ENCODE peak calls at places on chromosome 4, in eight cellular contexts. V is SK-N-SH, F is kidney, P is mammary epithelial cell, I is uterus, J is IMR-90, T is pancreas, H is upper lobe of left lung. D is an unnamed sample. For H3K36me3 and H3K4me1, the result is how much of the 10 kb centered on the place peaks cover.

GRCh38 chr4:79917246-79917645 is 155.8 kb downstream of the ANTXR2 start:
- DNase-seq in V (no peak), F (no peak), P (peak), I (no peak), J (peak), T (no peak), H (no peak), D (no peak)

GRCh38 chr4:139229534-139230039 is 50.4 kb downstream of the MGARP start:
- DNase-seq in V (peak), F (no peak), P (peak), I (no peak), J (peak), T (no peak), H (no peak), D (no peak)

GRCh38 chr4:162010362-162010761 is 153.4 kb downstream of the FSTL5 start:
- DNase-seq in V (no peak), F (no peak), P (no peak), I (no peak), J (no peak), T (no peak), H (no peak), D (no peak)

GRCh38 chr4:114519368-114519767 is 79.2 kb upstream of the UGT8 start:
- DNase-seq in V (no peak), F (no peak), P (no peak), I (no peak), J (no peak), T (no peak), H (no peak), D (no peak)

GRCh38 chr4:112748352-112748900 is 111.5 kb downstream of the LARP7 start:
- DNase-seq in V (no peak), F (no peak), P (no peak), I (no peak), J (no peak), T (no peak), H (no peak), D (no peak)

GRCh38 chr4:156560701-156561100 is 410.9 kb downstream of the PDGFC start:
- DNase-seq in V (no peak), F (no peak), P (peak), I (no peak), J (peak), T (no peak), H (no peak), D (no peak)

GRCh38 chr4:54855221-54855854 is 197.6 kb downstream of the KIT start:
- DNase-seq in V (peak), F (peak), P (no peak), I (no peak), J (no peak), T (no peak), H (no peak), D (no peak)

GRCh38 chr4:177356921-177357320 is 47.2 kb downstream of the NEIL3 start:
- DNase-seq in V (no peak), F (no peak), P (peak), I (no peak), J (peak), T (no peak), H (no peak), D (no peak)

GRCh38 chr4:38177792-38178665 is 217.8 kb downstream of the PTTG2 start:
- DNase-seq in V (no peak), F (peak), P (no peak), I (peak), J (no peak), T (peak), H (peak), D (peak)

GRCh38 chr4:99389606-99390005 is 37.1 kb upstream of the ADH1C start:
- DNase-seq in V (no peak), F (no peak), P (no peak), I (peak), J (peak), T (no peak), H (no peak), D (no peak)

GRCh38 chr4:62327612-62328297 is 1127.6 kb downstream of the ADGRL3 start:
- DNase-seq in V (no peak), F (no peak), P (no peak), I (no peak), J (no peak), T (no peak), H (no peak), D (no peak)

GRCh38 chr4:152983774-152984411 is 47.8 kb downstream of the FHDC1 start:
- DNase-seq in V (no peak), F (no peak), P (peak), I (no peak), J (peak), T (no peak), H (no peak), D (no peak)

GRCh38 chr4:25441519-25442117 is 64.6 kb downstream of the ANAPC4 start:
- DNase-seq in V (peak), F (no peak), P (peak), I (no peak), J (peak), T (peak), H (no peak), D (no peak)

GRCh38 chr4:121785479-121785878 is 15.6 kb upstream of the EXOSC9 start:
- DNase-seq in V (no peak), F (no peak), P (no peak), I (no peak), J (no peak), T (no peak), H (no peak), D (no peak)

GRCh38 chr4:78379991-78380739 is 171.4 kb upstream of the ANXA3 start:
- DNase-seq in V (no peak), F (no peak), P (peak), I (no peak), J (peak), T (no peak), H (no peak), D (no peak)

GRCh38 chr4:138919094-138919936 is 96.3 kb upstream of the NOCT start:
- DNase-seq in V (peak), F (peak), P (peak), I (peak), J (peak), T (peak), H (no peak), D (no peak)

GRCh38 chr4:168796362-168797106 is 213.5 kb downstream of the CBR4 start:
- DNase-seq in V (no peak), F (no peak), P (peak), I (no peak), J (peak), T (no peak), H (no peak), D (no peak)

GRCh38 chr4:168574581-168575295 is 77.9 kb downstream of the PALLD start:
- DNase-seq in V (no peak), F (no peak), P (peak), I (no peak), J (peak), T (no peak), H (no peak), D (no peak)

GRCh38 chr4:25253072-25253447 is 19.2 kb downstream of the PI4K2B start:
- DNase-seq in V (no peak), F (no peak), P (peak), I (no peak), J (peak), T (no peak), H (no peak), D (no peak)

GRCh38 chr4:77493120-77493767 is 112.4 kb upstream of the CXCL13 start:
- DNase-seq in V (no peak), F (no peak), P (peak), I (no peak), J (no peak), T (no peak), H (no peak), D (no peak)

GRCh38 chr4:74039065-74039763 is 725 bp upstream of the CXCL3 start:
- DNase-seq in V (peak), F (no peak), P (no peak), I (no peak), J (peak), T (no peak), H (no peak), D (no peak)

GRCh38 chr4:120003193-120003592 is 63.5 kb downstream of the MAD2L1 start:
- DNase-seq in V (no peak), F (no peak), P (no peak), I (no peak), J (no peak), T (no peak), H (no peak), D (no peak)

GRCh38 chr4:118981839-118982381 is 93.3 kb downstream of the SYNPO2 start:
- DNase-seq in V (peak), F (no peak), P (peak), I (peak), J (peak), T (peak), H (no peak), D (peak)

GRCh38 chr4:10164877-10165283 is 48.3 kb upstream of the WDR1 start:
- DNase-seq in V (peak), F (no peak), P (no peak), I (no peak), J (peak), T (no peak), H (no peak), D (no peak)

DNA sequence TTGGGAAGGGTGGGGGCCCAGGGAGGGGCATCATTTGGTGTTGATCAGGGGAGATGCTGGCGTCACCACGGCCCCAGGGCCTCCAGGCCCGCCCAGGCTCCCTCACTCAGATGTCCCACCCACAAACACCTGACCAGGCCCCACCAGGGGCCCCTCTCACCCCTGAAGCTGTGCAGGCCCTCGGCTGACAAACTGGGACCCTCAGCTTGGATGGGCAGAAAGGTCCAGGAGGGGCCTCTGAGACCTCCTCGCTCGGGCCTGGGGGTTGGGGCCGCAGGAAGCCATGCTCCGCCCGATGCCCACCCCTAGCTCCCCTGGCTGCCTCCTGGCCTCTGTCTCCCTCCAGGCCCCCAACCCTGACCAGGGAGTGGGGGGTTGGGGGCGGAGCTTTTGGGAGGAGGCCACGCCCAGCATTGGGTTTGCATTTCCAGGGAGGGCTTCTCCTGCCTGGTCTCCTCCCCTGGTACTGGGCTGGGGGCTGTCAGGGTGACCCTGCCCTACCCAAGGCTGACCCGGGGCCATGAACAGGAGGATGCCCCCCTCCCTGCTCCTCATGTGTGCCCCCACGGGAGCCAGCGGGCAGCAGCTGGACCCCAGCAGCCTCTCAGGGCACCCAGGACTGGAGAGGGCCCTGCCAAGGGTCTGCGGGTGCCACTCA is 33.4 kb upstream of the SPON2 start:
- DNase-seq in V (no peak), F (peak), P (no peak), I (peak), J (no peak), T (no peak), H (peak), D (no peak)
- H3K27ac ChIP-seq in V (peak), F (no peak), P (no peak), I (peak), J (no peak), T (no peak), H (no peak), D (no peak)

GRCh38 chr4:124455671-124456070 is 256.9 kb downstream of the ANKRD50 start:
- DNase-seq in V (no peak), F (no peak), P (no peak), I (no peak), J (no peak), T (no peak), H (no peak), D (no peak)
- H3K36me3 ChIP-seq in V (under half), F (under half), P (under half), I (under half), J (under half), T (under half), H (under half), D (under half)

GRCh38 chr4:7510066-7510465 is 75.3 kb upstream of the PSAPL1 start:
- DNase-seq in V (no peak), F (no peak), P (no peak), I (no peak), J (no peak), T (no peak), H (peak), D (no peak)

GRCh38 chr4:7505116-7505900 is 70.6 kb upstream of the PSAPL1 start:
- DNase-seq in V (no peak), F (no peak), P (no peak), I (no peak), J (no peak), T (no peak), H (no peak), D (no peak)

GRCh38 chr4:7506119-7506518 is 71.4 kb upstream of the PSAPL1 start:
- DNase-seq in V (no peak), F (no peak), P (no peak), I (no peak), J (no peak), T (no peak), H (no peak), D (no peak)

GRCh38 chr4:7506572-7506971 is 71.8 kb upstream of the PSAPL1 start:
- DNase-seq in V (no peak), F (no peak), P (no peak), I (no peak), J (no peak), T (no peak), H (no peak), D (no peak)

DNA sequence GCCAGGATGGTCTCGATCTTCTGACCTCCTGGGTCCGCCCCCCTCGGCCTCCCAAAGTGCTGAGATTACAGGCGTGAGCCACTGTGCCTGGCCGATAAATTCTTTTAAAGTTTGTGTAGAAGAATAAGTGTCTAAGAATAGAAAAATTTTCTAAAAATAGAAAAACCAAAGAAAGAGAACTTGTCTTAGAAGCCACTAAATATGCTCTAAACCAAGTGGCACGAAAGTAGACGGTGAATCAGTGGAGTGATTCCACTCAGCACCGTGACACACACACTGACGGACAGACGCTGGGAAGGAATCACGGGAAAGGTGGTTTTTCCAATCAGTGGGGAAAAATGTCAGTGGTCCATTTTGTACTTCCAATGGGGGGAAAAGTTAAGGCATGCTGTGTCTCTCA is 72.7 kb upstream of the PSAPL1 start:
- DNase-seq in V (no peak), F (no peak), P (no peak), I (no peak), J (no peak), T (no peak), H (no peak), D (no peak)
- H3K4me1 ChIP-seq in V (under half), F (under half), P (under half), I (under half), J (under half), T (under half), H (under half), D (under half)

DNA sequence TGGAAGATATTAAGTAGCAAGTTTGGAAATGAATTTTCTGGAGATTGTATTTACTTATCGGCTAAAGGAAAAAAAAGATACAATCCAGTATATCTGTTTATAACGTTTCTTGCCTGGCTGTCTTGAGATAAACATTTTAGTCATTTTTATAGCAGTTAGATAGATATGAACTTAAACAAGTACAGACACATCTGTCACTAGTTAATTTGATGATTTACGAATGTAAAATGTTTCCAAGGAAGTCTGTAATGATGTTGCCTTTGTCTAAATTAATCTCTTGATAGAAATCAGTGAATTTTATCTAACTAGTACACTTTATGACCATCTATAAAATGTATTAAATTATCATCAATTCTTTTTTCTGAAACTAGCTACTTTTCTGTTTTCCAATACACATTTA is 5.7 kb downstream of the BMPR1B start:
- DNase-seq in V (no peak), F (no peak), P (no peak), I (no peak), J (no peak), T (no peak), H (no peak), D (no peak)
- H3K27ac ChIP-seq in V (peak), F (no peak), P (no peak), I (no peak), J (no peak), T (no peak), H (no peak), D (no peak)

GRCh38 chr4:183675625-183676024 is 16.5 kb downstream of the TRAPPC11 start:
- DNase-seq in V (peak), F (no peak), P (no peak), I (no peak), J (no peak), T (no peak), H (no peak), D (no peak)

GRCh38 chr4:183670251-183670650 is 11.2 kb downstream of the TRAPPC11 start:
- DNase-seq in V (no peak), F (no peak), P (no peak), I (no peak), J (no peak), T (no peak), H (no peak), D (no peak)

DNA sequence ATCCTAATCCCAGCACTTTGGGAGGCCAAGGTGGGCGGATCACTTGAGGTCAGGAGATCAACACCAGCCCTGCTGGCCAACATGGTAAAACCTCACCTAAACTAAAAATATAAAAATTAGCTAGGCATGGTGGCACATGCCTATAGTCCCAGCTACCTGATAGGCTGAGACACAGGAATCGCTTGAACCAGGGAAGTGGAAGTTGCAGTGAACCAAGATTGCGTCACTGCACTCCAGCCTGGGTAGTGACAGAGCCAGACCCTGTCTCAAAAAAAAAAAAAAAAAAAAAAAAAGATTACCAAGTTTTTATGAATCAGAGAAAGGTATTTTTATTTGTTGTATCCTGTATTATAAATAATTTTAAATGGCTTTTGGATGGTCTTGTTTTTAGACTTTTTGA is 15.1 kb downstream of the TRAPPC11 start:
- DNase-seq in V (no peak), F (no peak), P (no peak), I (no peak), J (no peak), T (no peak), H (no peak), D (no peak)
- H3K36me3 ChIP-seq in V (half or more), F (under half), P (under half), I (under half), J (under half), T (under half), H (under half), D (under half)

GRCh38 chr4:48244665-48245064 is 25.0 kb downstream of the TEC start:
- DNase-seq in V (no peak), F (no peak), P (no peak), I (no peak), J (no peak), T (no peak), H (no peak), D (no peak)

GRCh38 chr4:48249378-48249777 is 20.3 kb downstream of the TEC start:
- DNase-seq in V (no peak), F (no peak), P (no peak), I (no peak), J (no peak), T (no peak), H (no peak), D (no peak)

GRCh38 chr4:48248559-48248953 is 21.1 kb downstream of the TEC start:
- DNase-seq in V (no peak), F (no peak), P (no peak), I (no peak), J (no peak), T (no peak), H (no peak), D (no peak)

GRCh38 chr4:48247878-48248558 is 21.6 kb downstream of the TEC start:
- DNase-seq in V (no peak), F (no peak), P (no peak), I (no peak), J (no peak), T (no peak), H (no peak), D (no peak)

GRCh38 chr4:48247142-48247877 is 22.3 kb downstream of the TEC start:
- DNase-seq in V (no peak), F (no peak), P (no peak), I (no peak), J (peak), T (no peak), H (no peak), D (no peak)
- H3K4me1 ChIP-seq in V (under half), F (under half), P (under half), I (under half), J (under half), T (under half), H (under half), D (under half)